ENCODE peak calls at places on chromosomes 16 and 17, in five cellular contexts. X, W, S, H and Y are unnamed samples.

GRCh38 chr17:15966183-15966878 is 21.4 kb downstream of the ADORA2B start:
- DNase-seq in X (no peak), W (peak; percentile 31), S (no peak), H (no peak), Y (no peak)

GRCh38 chr17:76204277-76204676 is 36.0 kb downstream of the RNF157 start:
- DNase-seq in X (peak; percentile 81), W (no peak), S (no peak), H (no peak), Y (no peak)

GRCh38 chr16:85253127-85253941 is 141.1 kb upstream of the CIBAR2 start:
- DNase-seq in X (peak; percentile 88), W (peak; percentile 70), S (peak; percentile 10), H (peak; percentile 52), Y (peak; percentile 53)

GRCh38 chr17:75514299-75515228 is 773 bp downstream of the CASKIN2 start:
- DNase-seq in X (no peak), W (peak; percentile 59), S (no peak), H (no peak), Y (no peak)

GRCh38 chr16:87548086-87548485 is 54.2 kb upstream of the JPH3 start:
- DNase-seq in X (no peak), W (no peak), S (no peak), H (no peak), Y (no peak)

GRCh38 chr16:83995756-83996155 is 27.7 kb downstream of the NECAB2 start:
- DNase-seq in X (peak; percentile 40), W (peak; percentile 25), S (no peak), H (no peak), Y (no peak)

GRCh38 chr17:81035389-81036127 is 607 bp downstream of the BAIAP2 start:
- DNase-seq in X (peak; percentile 32), W (no peak), S (peak; percentile 15), H (no peak), Y (no peak)

GRCh38 chr16:84320511-84320910 is 25.8 kb downstream of the WFDC1 start:
- DNase-seq in X (no peak), W (no peak), S (no peak), H (no peak), Y (no peak)

GRCh38 chr17:78726471-78727010 is 55.5 kb downstream of the CYTH1 start:
- DNase-seq in X (no peak), W (no peak), S (no peak), H (no peak), Y (no peak)